ENCODE peak calls at places on chromosomes 2 and 18, in five cellular contexts. One of them, this sample, is unnamed.

GRCh38 chr2:100747551-100747950 is 72.4 kb upstream of the NPAS2 start:
- DNase-seq in GDM1: no peak
- DNase-seq in NCI-H1092 treated with DMSO at 0.1 percent for 48 hours: no peak
- DNase-seq in choroid plexus epithelial cell: peak
- DNase-seq in aorta: no peak
- DNase-seq in this sample: no peak

GRCh38 chr18:51767293-51767692 is 569.8 kb upstream of the MEX3C start:
- DNase-seq in GDM1: no peak
- DNase-seq in choroid plexus epithelial cell: no peak
- DNase-seq in aorta: no peak
- DNase-seq in NCI-H1092 treated with DMSO at 0.1 percent for 48 hours: no peak
- DNase-seq in this sample: no peak

GRCh38 chr18:9653390-9653789 is 39.0 kb upstream of the PPP4R1 start:
- DNase-seq in GDM1: no peak
- DNase-seq in choroid plexus epithelial cell: peak
- DNase-seq in aorta: peak
- DNase-seq in NCI-H1092 treated with DMSO at 0.1 percent for 48 hours: no peak
- DNase-seq in this sample: peak

GRCh38 chr2:40489678-40489960 is 37.7 kb upstream of the SLC8A1 start:
- DNase-seq in aorta: no peak
- DNase-seq in GDM1: no peak
- DNase-seq in NCI-H1092 treated with DMSO at 0.1 percent for 48 hours: no peak
- DNase-seq in choroid plexus epithelial cell: no peak
- DNase-seq in this sample: no peak

GRCh38 chr2:54274781-54275242 is 18.8 kb upstream of the TSPYL6 start:
- DNase-seq in NCI-H1092 treated with DMSO at 0.1 percent for 48 hours: no peak
- DNase-seq in GDM1: no peak
- DNase-seq in choroid plexus epithelial cell: peak
- DNase-seq in aorta: no peak
- DNase-seq in this sample: peak

GRCh38 chr2:241000831-241001321 is 2.5 kb downstream of the SNED1 start:
- DNase-seq in aorta: no peak
- DNase-seq in choroid plexus epithelial cell: no peak
- DNase-seq in NCI-H1092 treated with DMSO at 0.1 percent for 48 hours: no peak
- DNase-seq in GDM1: no peak
- DNase-seq in this sample: no peak

GRCh38 chr2:161312996-161313395 is 4.8 kb downstream of the PSMD14 start:
- DNase-seq in NCI-H1092 treated with DMSO at 0.1 percent for 48 hours: no peak
- DNase-seq in GDM1: no peak
- DNase-seq in choroid plexus epithelial cell: no peak
- DNase-seq in aorta: no peak
- DNase-seq in this sample: peak

GRCh38 chr2:9914384-9915065 is 37.0 kb upstream of the GRHL1 start:
- DNase-seq in aorta: no peak
- DNase-seq in NCI-H1092 treated with DMSO at 0.1 percent for 48 hours: no peak
- DNase-seq in GDM1: no peak
- DNase-seq in choroid plexus epithelial cell: peak
- DNase-seq in this sample: peak

GRCh38 chr2:238282861-238283738 is 5.3 kb downstream of the PER2 start:
- DNase-seq in GDM1: no peak
- DNase-seq in NCI-H1092 treated with DMSO at 0.1 percent for 48 hours: no peak
- DNase-seq in aorta: peak
- DNase-seq in choroid plexus epithelial cell: peak
- DNase-seq in this sample: no peak

GRCh38 chr2:47237375-47238357 is 82.6 kb upstream of the STPG4 start:
- DNase-seq in NCI-H1092 treated with DMSO at 0.1 percent for 48 hours: no peak
- DNase-seq in choroid plexus epithelial cell: peak
- DNase-seq in GDM1: no peak
- DNase-seq in aorta: peak
- DNase-seq in this sample: peak

GRCh38 chr2:121567957-121568409 is 37.3 kb downstream of the RNU4ATAC start:
- DNase-seq in aorta: no peak
- DNase-seq in choroid plexus epithelial cell: peak
- DNase-seq in GDM1: no peak
- DNase-seq in NCI-H1092 treated with DMSO at 0.1 percent for 48 hours: no peak
- DNase-seq in this sample: peak

GRCh38 chr2:37585295-37585908 is 86.0 kb downstream of the CDC42EP3 start:
- DNase-seq in choroid plexus epithelial cell: peak
- DNase-seq in NCI-H1092 treated with DMSO at 0.1 percent for 48 hours: peak
- DNase-seq in GDM1: no peak
- DNase-seq in aorta: no peak
- DNase-seq in this sample: no peak

GRCh38 chr2:193518061-193518817 is 1323.5 kb upstream of the TMEFF2 start:
- DNase-seq in GDM1: no peak
- DNase-seq in NCI-H1092 treated with DMSO at 0.1 percent for 48 hours: no peak
- DNase-seq in choroid plexus epithelial cell: peak
- DNase-seq in aorta: no peak
- DNase-seq in this sample: peak

GRCh38 chr2:136891100-136891499 is 125.8 kb downstream of the THSD7B start:
- DNase-seq in NCI-H1092 treated with DMSO at 0.1 percent for 48 hours: no peak
- DNase-seq in choroid plexus epithelial cell: no peak
- DNase-seq in aorta: no peak
- DNase-seq in GDM1: no peak
- DNase-seq in this sample: no peak

GRCh38 chr18:43563780-43564179 is 286.5 kb upstream of the SYT4 start:
- DNase-seq in NCI-H1092 treated with DMSO at 0.1 percent for 48 hours: peak
- DNase-seq in GDM1: no peak
- DNase-seq in aorta: no peak
- DNase-seq in choroid plexus epithelial cell: peak
- DNase-seq in this sample: peak

GRCh38 chr2:383173-383572 is 95.3 kb upstream of the ALKAL2 start:
- DNase-seq in choroid plexus epithelial cell: no peak
- DNase-seq in GDM1: no peak
- DNase-seq in NCI-H1092 treated with DMSO at 0.1 percent for 48 hours: no peak
- DNase-seq in aorta: no peak
- DNase-seq in this sample: no peak

GRCh38 chr2:189799531-189799930 is 15.3 kb downstream of the PMS1 start:
- DNase-seq in GDM1: no peak
- DNase-seq in choroid plexus epithelial cell: peak
- DNase-seq in aorta: no peak
- DNase-seq in NCI-H1092 treated with DMSO at 0.1 percent for 48 hours: no peak
- DNase-seq in this sample: peak

GRCh38 chr18:23450022-23450421 is 3.1 kb upstream of the RIOK3 start:
- DNase-seq in choroid plexus epithelial cell: no peak
- DNase-seq in GDM1: no peak
- DNase-seq in NCI-H1092 treated with DMSO at 0.1 percent for 48 hours: no peak
- DNase-seq in aorta: no peak
- DNase-seq in this sample: no peak

GRCh38 chr2:172131713-172132555 is 29.2 kb upstream of the DLX2 start:
- DNase-seq in aorta: no peak
- DNase-seq in choroid plexus epithelial cell: no peak
- DNase-seq in GDM1: no peak
- DNase-seq in NCI-H1092 treated with DMSO at 0.1 percent for 48 hours: no peak
- DNase-seq in this sample: no peak

GRCh38 chr2:7111626-7112025 is 194.4 kb downstream of the RNF144A start:
- DNase-seq in NCI-H1092 treated with DMSO at 0.1 percent for 48 hours: peak
- DNase-seq in aorta: no peak
- DNase-seq in choroid plexus epithelial cell: no peak
- DNase-seq in GDM1: no peak
- DNase-seq in this sample: no peak

GRCh38 chr2:230956827-230957755 is 32.0 kb upstream of the GPR55 start:
- DNase-seq in aorta: peak
- DNase-seq in choroid plexus epithelial cell: peak
- DNase-seq in NCI-H1092 treated with DMSO at 0.1 percent for 48 hours: no peak
- DNase-seq in GDM1: no peak
- DNase-seq in this sample: peak

GRCh38 chr2:238700122-238700457 is 147.8 kb upstream of the TWIST2 start:
- DNase-seq in aorta: peak
- DNase-seq in NCI-H1092 treated with DMSO at 0.1 percent for 48 hours: no peak
- DNase-seq in GDM1: no peak
- DNase-seq in choroid plexus epithelial cell: peak
- DNase-seq in this sample: no peak

GRCh38 chr2:214393796-214394195 is 17.1 kb upstream of the VWC2L start:
- DNase-seq in GDM1: no peak
- DNase-seq in NCI-H1092 treated with DMSO at 0.1 percent for 48 hours: no peak
- DNase-seq in choroid plexus epithelial cell: no peak
- DNase-seq in aorta: no peak
- DNase-seq in this sample: no peak

GRCh38 chr2:85694052-85695025 is at the start of gene GNLY:
- DNase-seq in aorta: no peak
- DNase-seq in GDM1: no peak
- DNase-seq in choroid plexus epithelial cell: no peak
- DNase-seq in NCI-H1092 treated with DMSO at 0.1 percent for 48 hours: no peak
- DNase-seq in this sample: no peak

GRCh38 chr18:9135912-9136314 is 668 bp upstream of the ANKRD12 start:
- DNase-seq in NCI-H1092 treated with DMSO at 0.1 percent for 48 hours: peak
- DNase-seq in aorta: no peak
- DNase-seq in choroid plexus epithelial cell: peak
- DNase-seq in GDM1: no peak
- DNase-seq in this sample: no peak

GRCh38 chr18:77039196-77040140 is 93.1 kb downstream of the MBP start:
- DNase-seq in choroid plexus epithelial cell: peak
- DNase-seq in NCI-H1092 treated with DMSO at 0.1 percent for 48 hours: no peak
- DNase-seq in aorta: no peak
- DNase-seq in GDM1: no peak
- DNase-seq in this sample: peak

GRCh38 chr2:207180741-207181140 is 15.0 kb upstream of the KLF7 start:
- DNase-seq in aorta: no peak
- DNase-seq in NCI-H1092 treated with DMSO at 0.1 percent for 48 hours: no peak
- DNase-seq in GDM1: no peak
- DNase-seq in choroid plexus epithelial cell: peak
- DNase-seq in this sample: peak

GRCh38 chr2:221304916-221305315 is 267.2 kb downstream of the EPHA4 start:
- DNase-seq in aorta: no peak
- DNase-seq in choroid plexus epithelial cell: no peak
- DNase-seq in GDM1: no peak
- DNase-seq in NCI-H1092 treated with DMSO at 0.1 percent for 48 hours: no peak
- DNase-seq in this sample: no peak

GRCh38 chr2:193584522-193584938 is 1389.8 kb upstream of the TMEFF2 start:
- DNase-seq in GDM1: peak
- DNase-seq in NCI-H1092 treated with DMSO at 0.1 percent for 48 hours: no peak
- DNase-seq in choroid plexus epithelial cell: peak
- DNase-seq in aorta: no peak
- DNase-seq in this sample: peak

GRCh38 chr2:100819365-100820345 is at the start of gene NPAS2:
- DNase-seq in choroid plexus epithelial cell: peak
- DNase-seq in aorta: no peak
- DNase-seq in NCI-H1092 treated with DMSO at 0.1 percent for 48 hours: no peak
- DNase-seq in GDM1: no peak
- DNase-seq in this sample: peak

GRCh38 chr18:79953921-79954651 is 2.6 kb upstream of the SLC66A2 start:
- DNase-seq in NCI-H1092 treated with DMSO at 0.1 percent for 48 hours: no peak
- DNase-seq in aorta: no peak
- DNase-seq in choroid plexus epithelial cell: no peak
- DNase-seq in GDM1: no peak
- DNase-seq in this sample: no peak

GRCh38 chr2:160825433-160825832 is 331.8 kb upstream of the RBMS1 start:
- DNase-seq in GDM1: no peak
- DNase-seq in aorta: no peak
- DNase-seq in choroid plexus epithelial cell: no peak
- DNase-seq in NCI-H1092 treated with DMSO at 0.1 percent for 48 hours: no peak
- DNase-seq in this sample: no peak

GRCh38 chr2:34365937-34366336 is 766.8 kb upstream of the FAM98A start:
- DNase-seq in choroid plexus epithelial cell: peak
- DNase-seq in NCI-H1092 treated with DMSO at 0.1 percent for 48 hours: no peak
- DNase-seq in GDM1: no peak
- DNase-seq in aorta: no peak
- DNase-seq in this sample: peak

This sample was measured in astrocyte of the spinal cord.